ENCODE peak calls at places on chromosomes 7 and 10, in five cellular contexts. E is neural progenitor cell, M is heart left ventricle, G is BJ, L is GM12864. S is an unnamed sample.
A peak's percentile ranks its signal among the peaks of the same experiment; 100 is the strongest.

GRCh38 chr7:7639847-7640220 is 718 bp upstream of the UMAD1 start:
- DNase-seq in M (no peak), E (no peak), G (no peak), L (peak; percentile 31), S (peak; percentile 27)

GRCh38 chr7:142104550-142105527 is 6.7 kb upstream of the MGAM2 start:
- DNase-seq in M (no peak), E (no peak), G (no peak), L (no peak), S (no peak)

GRCh38 chr10:99331207-99331803 is 2.1 kb downstream of the CNNM1 start:
- DNase-seq in M (no peak), L (no peak), E (peak; percentile 31), G (no peak), S (no peak)

GRCh38 chr7:142866361-142867096 is 11.7 kb downstream of the EPHB6 start:
- DNase-seq in G (no peak), L (no peak), E (peak; percentile 64), M (no peak), S (no peak)

GRCh38 chr10:50396491-50397311 is 145.4 kb upstream of the ASAH2 start:
- DNase-seq in M (no peak), G (no peak), L (no peak), E (no peak), S (peak; percentile 42)

GRCh38 chr7:74306737-74307469 is 17.7 kb downstream of the CLIP2 start:
- DNase-seq in E (peak; percentile 50), L (no peak), M (peak; percentile 64), G (peak; percentile 47), S (peak; percentile 67)

GRCh38 chr10:28179490-28180099 is 123.3 kb downstream of the MPP7 start:
- DNase-seq in M (peak; percentile 9), E (peak; percentile 74), L (no peak), G (no peak), S (peak; percentile 42)

GRCh38 chr10:8079126-8079525 is 24.6 kb downstream of the GATA3 start:
- DNase-seq in M (no peak), G (no peak), L (no peak), E (no peak), S (no peak)

GRCh38 chr10:44925224-44925623 is 14.1 kb downstream of the TMEM72 start:
- DNase-seq in E (peak; percentile 87), L (no peak), M (no peak), G (no peak), S (no peak)

GRCh38 chr10:12628964-12629766 is 279.8 kb downstream of the CAMK1D start:
- DNase-seq in L (no peak), E (peak; percentile 88), M (no peak), G (no peak), S (no peak)

GRCh38 chr7:34016876-34017275 is 111.5 kb downstream of the BMPER start:
- DNase-seq in L (no peak), M (no peak), E (no peak), G (no peak), S (no peak)

GRCh38 chr10:90837486-90837885 is 20.4 kb downstream of the HTR7 start:
- DNase-seq in E (no peak), L (no peak), M (no peak), G (no peak), S (no peak)

GRCh38 chr7:142563470-142563869 is 185.8 kb upstream of the PRSS1 start:
- DNase-seq in L (no peak), E (no peak), M (no peak), G (no peak), S (no peak)

GRCh38 chr7:88147949-88148348 is 71.9 kb downstream of the SRI start:
- DNase-seq in E (peak; percentile 3), M (no peak), L (no peak), G (no peak), S (no peak)

GRCh38 chr7:122143751-122144711 is at the start of gene AASS:
- DNase-seq in G (peak; percentile 77), M (peak; percentile 97), L (peak; percentile 59), E (peak; percentile 98), S (peak; percentile 78)
- TF ChIP-seq CTCF in G (no peak), M (peak; percentile 29), L (peak; percentile 13), E (no peak), S (no peak)

DNA sequence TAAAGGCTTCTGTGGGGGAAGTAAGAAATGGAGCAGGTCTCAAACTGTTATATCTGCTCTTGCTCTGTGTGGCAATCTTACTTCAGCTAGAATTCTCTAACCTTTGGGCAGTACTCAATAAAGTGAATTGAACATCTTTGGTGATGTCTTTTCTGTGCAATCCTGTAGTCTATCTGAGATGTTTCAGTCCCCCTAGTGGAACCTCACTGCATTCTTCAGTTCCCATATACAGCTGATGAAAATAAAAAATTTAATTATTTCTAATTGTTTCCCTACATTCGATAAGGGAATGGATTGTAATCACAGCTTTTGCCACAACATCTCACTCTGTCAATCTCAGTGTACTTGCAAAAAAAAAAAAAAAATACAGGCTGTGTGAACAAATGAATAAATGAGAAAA is 522.6 kb downstream of the DNAJB9 start:
- DNase-seq in M (no peak), E (no peak), G (no peak), L (no peak), S (no peak)
- TF ChIP-seq CTCF in M (no peak), E (peak; percentile 42), G (no peak), L (no peak), S (no peak)

DNA sequence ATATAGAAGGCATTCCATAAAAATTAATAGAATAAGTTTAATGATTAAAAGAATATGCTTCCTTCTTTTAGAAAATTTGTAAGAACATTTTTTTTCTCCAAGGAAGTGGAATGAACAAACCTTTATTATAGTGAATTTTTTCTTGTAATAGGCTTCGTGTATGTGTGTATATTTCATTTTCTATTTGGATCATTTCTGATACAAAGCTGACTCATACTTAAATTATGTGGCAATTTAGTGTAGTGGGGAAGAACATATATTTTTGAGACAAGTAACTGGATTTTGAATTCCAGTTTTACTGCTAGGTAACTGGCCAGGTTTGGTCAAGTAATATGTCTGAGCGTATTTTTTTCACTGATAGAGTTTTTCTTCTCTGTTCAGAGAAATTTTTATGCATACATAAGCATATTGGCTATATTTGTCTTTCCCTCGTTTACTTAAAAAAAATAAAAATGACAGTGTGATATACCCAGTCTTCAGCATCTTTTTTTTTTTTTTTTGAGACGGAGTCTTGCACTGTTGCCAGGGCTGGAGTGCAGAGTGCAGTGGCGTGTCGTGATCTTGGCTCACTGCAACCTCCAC is 50.8 kb downstream of the CDK13 start:
- DNase-seq in M (no peak), L (no peak), G (no peak), E (no peak), S (no peak)
- TF ChIP-seq CTCF in M (no peak), L (no peak), G (no peak), E (no peak), S (no peak)

DNA sequence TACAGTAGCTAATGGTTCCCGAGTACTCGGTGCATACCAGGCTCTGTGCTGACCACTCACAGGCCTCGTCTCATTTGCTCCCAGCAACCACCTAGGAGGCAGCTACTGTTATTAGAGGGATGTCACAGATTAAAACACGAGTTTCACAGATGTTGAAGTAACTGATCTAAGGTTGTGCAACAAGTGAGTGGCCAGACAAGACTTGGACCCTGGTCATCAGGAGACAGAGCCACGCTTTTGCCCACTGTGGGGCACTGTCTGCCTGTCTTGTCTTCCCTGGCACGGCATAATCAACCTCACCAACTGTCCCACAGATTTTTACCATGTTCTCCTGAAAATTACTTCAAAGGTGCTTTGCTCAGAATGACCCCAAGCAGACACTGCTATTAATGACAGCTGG is 111.6 kb upstream of the HABP2 start:
- DNase-seq in G (no peak), L (no peak), M (no peak), E (peak; percentile 21), S (no peak)
- TF ChIP-seq CTCF in G (no peak), L (no peak), M (no peak), E (peak; percentile 41), S (no peak)

DNA sequence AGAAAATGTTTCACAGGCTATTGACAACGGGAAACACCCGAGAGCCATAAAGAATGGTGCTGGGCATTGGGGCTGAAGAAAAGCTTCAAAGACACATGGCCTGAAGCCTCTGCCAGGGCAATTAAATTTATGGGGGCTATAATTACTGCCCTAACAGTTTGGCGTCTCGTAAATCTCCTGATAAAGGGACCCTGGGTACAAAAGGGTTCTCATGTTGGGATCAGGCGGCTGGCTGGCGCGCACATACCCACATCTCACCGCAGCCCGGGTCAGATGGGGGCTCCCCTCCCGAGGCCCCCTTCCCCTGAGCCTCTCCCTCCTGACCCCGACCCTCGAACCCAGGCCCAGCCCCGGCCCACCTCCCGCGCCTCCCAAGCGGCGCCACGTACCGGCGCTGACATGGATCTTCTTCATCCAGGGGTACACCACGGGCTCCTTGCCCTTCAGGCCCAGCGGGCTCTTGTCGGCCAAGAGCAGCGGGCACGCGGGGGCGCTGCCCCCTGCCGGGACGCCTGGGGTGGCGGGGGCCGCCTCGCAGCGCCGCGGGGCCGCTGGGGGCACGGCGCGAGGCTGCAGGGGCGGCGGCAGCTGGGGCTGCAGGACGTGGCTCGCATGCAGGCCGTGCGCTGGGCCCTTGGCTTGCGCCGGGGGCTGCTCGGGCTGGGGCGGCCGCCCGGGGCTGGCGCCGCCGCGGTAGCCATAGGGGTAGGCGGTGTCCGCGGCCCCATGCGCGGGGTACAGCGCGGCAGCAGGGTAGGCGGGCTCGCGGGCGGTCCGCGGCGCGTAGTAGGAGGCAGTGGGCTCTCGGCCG is 623 bp downstream of the HOXA4 start:
- DNase-seq in G (no peak), L (no peak), E (peak; percentile 44), M (no peak), S (no peak)
- TF ChIP-seq CTCF in G (peak; percentile 33), L (no peak), E (no peak), M (no peak), S (no peak)

DNA sequence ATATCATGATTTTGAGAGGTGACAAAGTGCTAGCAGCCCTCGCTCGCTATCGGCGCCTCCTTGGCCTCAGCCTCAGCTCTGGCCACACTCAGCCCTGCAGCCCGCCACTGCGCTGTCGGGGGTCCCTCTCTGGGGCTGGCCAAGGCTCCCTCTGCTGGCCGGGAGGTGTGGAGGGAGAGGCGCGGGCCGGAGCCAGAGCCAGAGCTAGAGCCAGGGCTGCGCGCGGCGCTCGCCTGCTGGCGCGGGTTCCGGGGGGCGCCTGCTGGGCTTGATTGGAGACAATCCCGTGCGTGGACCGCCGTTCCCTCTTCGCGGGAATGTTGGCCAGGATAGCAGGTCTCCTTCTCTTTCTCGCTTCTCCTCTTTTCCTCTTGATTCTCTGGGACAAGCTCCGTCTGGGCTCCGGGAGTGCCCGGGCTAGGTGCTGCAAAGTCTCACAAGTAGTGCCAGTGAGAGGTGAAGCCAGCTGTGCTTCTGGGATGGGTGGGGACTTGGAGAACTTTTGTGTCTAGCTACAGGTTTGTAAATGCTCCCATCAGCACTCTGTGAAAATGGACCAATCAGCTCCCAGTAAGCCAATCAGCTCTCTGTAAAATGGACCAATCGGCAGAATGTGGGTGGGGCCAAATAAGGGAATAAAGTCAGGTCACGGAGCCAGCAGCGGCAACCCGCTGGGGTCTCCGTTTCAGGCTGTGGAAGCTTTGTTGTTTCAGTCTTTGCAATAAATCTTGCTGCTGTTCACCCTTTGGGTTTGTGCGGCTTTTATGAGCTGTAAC is 43.4 kb upstream of the ELMO1 start:
- DNase-seq in M (no peak), G (no peak), L (no peak), E (peak; percentile 87), S (no peak)
- TF ChIP-seq CTCF in M (no peak), G (no peak), L (no peak), E (peak; percentile 71), S (no peak)